ENCODE peak calls at places on chromosome 10, in seven cellular contexts. G is PC-3, T is Peyer's patch, X is MM.1S, Q is heart right ventricle, Y is brain microvascular endothelial cell, I is WERI-Rb-1. D is an unnamed sample.

GRCh38 chr10:127424594-127425264 is 124.4 kb upstream of the NPS start:
- DNase-seq in G (no peak), T (no peak), X (no peak), Q (no peak), Y (no peak), I (no peak), D (no peak)

GRCh38 chr10:63464402-63465292 is 1.1 kb downstream of the JMJD1C start:
- DNase-seq in G (peak), T (no peak), X (no peak), Q (no peak), Y (peak), I (no peak), D (peak)

GRCh38 chr10:70984986-70985719 is 96.8 kb upstream of the PCBD1 start:
- DNase-seq in G (peak), T (no peak), X (no peak), Q (no peak), Y (no peak), I (no peak), D (no peak)

GRCh38 chr10:3791974-3792633 is 7.1 kb upstream of the KLF6 start:
- DNase-seq in G (no peak), T (no peak), X (no peak), Q (no peak), Y (no peak), I (no peak), D (peak)

GRCh38 chr10:712089-712488 is 22.6 kb upstream of the DIP2C start:
- DNase-seq in G (no peak), T (peak), X (no peak), Q (no peak), Y (no peak), I (no peak), D (no peak)

GRCh38 chr10:52677087-52677486 is 95.5 kb downstream of the MBL2 start:
- DNase-seq in G (peak), T (no peak), X (no peak), Q (no peak), Y (no peak), I (no peak), D (no peak)

GRCh38 chr10:131098416-131098952 is 213.0 kb downstream of the TCERG1L start:
- DNase-seq in G (no peak), T (no peak), X (no peak), Q (no peak), Y (no peak), I (no peak), D (no peak)

GRCh38 chr10:70432101-70432500 is 9.4 kb downstream of the NODAL start:
- DNase-seq in G (no peak), T (peak), X (no peak), Q (peak), Y (no peak), I (peak), D (peak)

GRCh38 chr10:133100706-133101463 is 13.2 kb downstream of the ADGRA1 start:
- DNase-seq in G (no peak), T (no peak), X (peak), Q (no peak), Y (no peak), I (no peak), D (no peak)

GRCh38 chr10:12902959-12903358 is 98.6 kb downstream of the CCDC3 start:
- DNase-seq in G (no peak), T (no peak), X (no peak), Q (no peak), Y (no peak), I (no peak), D (no peak)

GRCh38 chr10:3972460-3973366 is 187.7 kb upstream of the KLF6 start:
- DNase-seq in G (no peak), T (no peak), X (no peak), Q (no peak), Y (no peak), I (no peak), D (peak)

GRCh38 chr10:34092891-34093290 is 722.2 kb downstream of the PARD3 start:
- DNase-seq in G (peak), T (no peak), X (no peak), Q (no peak), Y (no peak), I (no peak), D (no peak)

GRCh38 chr10:3573498-3573897 is 211.5 kb downstream of the KLF6 start:
- DNase-seq in G (no peak), T (no peak), X (no peak), Q (no peak), Y (no peak), I (no peak), D (no peak)

GRCh38 chr10:4022473-4022872 is 237.5 kb upstream of the KLF6 start:
- DNase-seq in G (no peak), T (no peak), X (no peak), Q (no peak), Y (no peak), I (no peak), D (no peak)

GRCh38 chr10:98138031-98138430 is 3.6 kb downstream of the R3HCC1L start:
- DNase-seq in G (no peak), T (no peak), X (no peak), Q (no peak), Y (no peak), I (no peak), D (no peak)

GRCh38 chr10:133460208-133460769 is 6.5 kb downstream of the SCART1 start:
- DNase-seq in G (no peak), T (no peak), X (no peak), Q (no peak), Y (no peak), I (no peak), D (no peak)

GRCh38 chr10:80579370-80579769 is 41.7 kb downstream of the SH2D4B start:
- DNase-seq in G (no peak), T (no peak), X (no peak), Q (no peak), Y (no peak), I (no peak), D (no peak)

GRCh38 chr10:48241301-48241700 is 33.2 kb downstream of the FRMPD2 start:
- DNase-seq in G (no peak), T (no peak), X (no peak), Q (no peak), Y (no peak), I (no peak), D (no peak)

GRCh38 chr10:23525406-23525805 is 86.5 kb downstream of the OTUD1 start:
- DNase-seq in G (peak), T (peak), X (peak), Q (peak), Y (no peak), I (no peak), D (peak)

GRCh38 chr10:104255244-104255981 is 721 bp downstream of the GSTO1 start:
- DNase-seq in G (peak), T (peak), X (peak), Q (peak), Y (peak), I (no peak), D (peak)

GRCh38 chr10:6019796-6020195 is 42.4 kb downstream of the IL2RA start:
- DNase-seq in G (no peak), T (no peak), X (no peak), Q (no peak), Y (no peak), I (no peak), D (no peak)

GRCh38 chr10:113056468-113057021 is 106.5 kb downstream of the TCF7L2 start:
- DNase-seq in G (no peak), T (no peak), X (no peak), Q (no peak), Y (peak), I (no peak), D (peak)

GRCh38 chr10:113056030-113056429 is 106.0 kb downstream of the TCF7L2 start:
- DNase-seq in G (no peak), T (no peak), X (no peak), Q (no peak), Y (no peak), I (no peak), D (no peak)

GRCh38 chr10:113060221-113061053 is 110.4 kb downstream of the TCF7L2 start:
- DNase-seq in G (no peak), T (no peak), X (no peak), Q (peak), Y (no peak), I (no peak), D (no peak)

GRCh38 chr10:113059001-113059780 is 109.1 kb downstream of the TCF7L2 start:
- DNase-seq in G (no peak), T (no peak), X (no peak), Q (no peak), Y (no peak), I (no peak), D (peak)

DNA sequence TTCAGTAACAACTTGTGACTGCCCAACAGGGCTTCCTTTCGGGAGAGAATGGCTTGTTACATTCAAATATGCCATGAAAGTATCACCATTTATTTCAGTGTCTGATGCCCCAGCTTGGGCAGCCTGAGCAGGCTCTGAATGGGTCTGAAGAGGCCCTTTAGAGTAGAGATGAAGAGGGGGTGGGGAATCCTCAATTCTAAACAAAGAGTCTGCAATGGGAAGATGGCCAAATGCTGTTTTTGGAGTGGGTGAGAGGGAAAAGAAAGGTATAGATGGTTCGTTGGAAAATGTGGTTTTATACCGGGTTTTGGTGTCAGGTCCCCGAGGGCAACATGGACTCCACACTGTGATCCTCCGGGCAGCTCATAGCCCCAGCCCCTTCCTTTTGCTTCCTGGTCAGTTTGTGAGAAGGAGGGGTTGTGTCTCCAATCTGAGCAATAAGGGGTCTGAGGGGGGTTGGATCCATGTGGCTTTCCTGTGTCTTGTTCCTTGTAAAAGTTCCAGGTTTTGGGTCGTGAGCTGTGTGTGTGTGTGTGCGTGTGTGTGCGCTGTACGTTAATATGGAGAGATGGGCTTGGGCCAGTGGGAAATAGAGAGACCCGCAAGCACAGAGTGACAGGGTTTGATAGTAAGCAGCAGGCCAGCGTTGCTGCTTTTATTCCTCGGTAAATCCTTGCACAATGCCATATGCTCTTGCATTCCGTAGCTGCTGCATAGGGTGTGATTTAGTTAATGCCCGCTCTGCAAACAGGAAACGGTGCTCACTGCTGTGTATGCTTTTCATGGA is 108.3 kb downstream of the TCF7L2 start:
- DNase-seq in G (no peak), T (no peak), X (no peak), Q (no peak), Y (peak), I (peak), D (peak)
- H3K4me3 ChIP-seq in G (no peak), T (peak), X (no peak), Q (no peak), Y (no peak), I (peak), D (no peak)

DNA sequence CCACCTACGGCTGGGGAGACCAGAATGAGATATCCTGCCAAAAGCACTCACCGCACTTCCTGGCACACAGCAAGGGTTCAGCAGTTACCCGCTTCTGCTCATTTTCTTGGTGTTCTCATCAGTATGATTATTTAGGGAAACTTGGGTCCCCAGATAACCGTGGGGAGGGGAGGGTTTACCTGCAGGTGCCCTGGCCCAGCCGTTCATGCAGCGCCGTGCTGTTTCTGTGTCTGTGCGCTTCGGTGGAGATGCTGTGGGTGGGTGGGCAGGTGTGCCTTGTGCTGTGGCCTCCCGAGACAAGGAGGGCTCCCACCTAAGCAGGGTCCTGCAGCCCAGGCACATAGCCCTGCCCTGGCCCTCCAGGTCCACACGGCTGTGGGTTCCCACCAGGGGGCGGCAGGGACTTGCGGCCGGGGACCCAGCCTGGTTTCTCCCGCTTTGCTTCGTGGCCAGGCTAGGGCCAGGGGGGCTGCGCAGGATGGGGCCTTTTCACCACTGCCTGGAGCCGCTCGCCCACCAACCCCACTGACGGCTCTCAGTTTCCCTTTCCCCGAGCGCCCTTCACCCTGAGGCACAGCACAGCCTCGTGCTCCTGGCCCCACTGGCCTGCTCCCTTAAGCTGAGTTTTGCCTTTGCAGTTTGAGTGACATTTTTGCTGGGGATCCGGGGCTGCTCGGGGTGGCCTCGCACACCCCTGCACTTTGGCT is 78.5 kb downstream of the LHPP start:
- DNase-seq in G (peak), T (peak), X (peak), Q (peak), Y (no peak), I (peak), D (peak)
- TF ChIP-seq CTCF in G (peak), T (peak), X (peak), Q (peak), Y (peak), I (peak), D (peak)

GRCh38 chr10:79322616-79323566 is 24.4 kb upstream of the PPIF start:
- DNase-seq in G (peak), T (peak), X (no peak), Q (peak), Y (peak), I (no peak), D (peak)
- H3K4me3 ChIP-seq in G (no peak), T (no peak), X (no peak), Q (no peak), Y (no peak), I (no peak), D (no peak)

DNA sequence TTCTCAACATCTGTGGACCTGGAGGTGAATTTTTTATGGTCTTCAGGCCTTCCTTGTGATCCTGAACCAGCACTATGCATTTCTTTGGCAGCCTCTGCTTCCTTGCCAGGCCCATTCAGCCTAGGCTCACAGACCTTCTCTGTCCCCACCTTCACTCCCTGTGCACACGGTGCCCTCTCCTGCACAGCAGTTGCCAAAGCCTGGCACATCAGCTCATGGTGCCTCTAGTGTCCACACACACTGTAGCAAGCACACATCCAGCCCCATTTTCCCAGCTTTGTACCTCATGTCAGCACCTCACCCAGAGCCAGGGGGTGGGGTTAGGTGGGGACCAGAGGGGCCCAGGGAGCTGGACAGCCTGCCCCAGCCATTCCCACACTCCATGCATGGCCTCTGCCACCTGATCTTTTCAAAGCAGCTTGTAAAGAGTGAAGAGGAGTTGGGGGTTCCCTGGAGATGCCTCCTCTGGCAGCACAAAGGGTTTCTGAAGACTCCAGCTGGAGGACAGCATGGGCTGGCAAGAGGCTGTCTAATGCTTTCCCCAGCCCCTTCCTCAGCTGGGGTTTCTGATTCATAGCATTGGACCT is 57.9 kb upstream of the TMEM72 start:
- DNase-seq in G (peak), T (no peak), X (peak), Q (no peak), Y (no peak), I (no peak), D (peak)
- TF ChIP-seq CTCF in G (peak), T (no peak), X (peak), Q (no peak), Y (peak), I (peak), D (peak)

D was measured in astrocyte of the spinal cord.